ENCODE peak calls at places on chromosomes 5 and 9, in seven cellular contexts. D is suprapubic skin, N is A549, Q is sigmoid colon, V is transverse colon, T is SK-N-SH, Z is stomach. B is an unnamed sample.
A peak's percentile ranks its signal among the peaks of the same experiment; 100 is the strongest.

GRCh38 chr5:72125931-72126620 is 18.8 kb downstream of the MAP1B start:
- DNase-seq in Z (no peak), T (peak; percentile 19), D (no peak), V (no peak), N (no peak), Q (no peak), B (no peak)

GRCh38 chr5:135188233-135188909 is 154.3 kb upstream of the PITX1 start:
- DNase-seq in V (no peak), Q (no peak), N (no peak), D (no peak), Z (no peak), T (no peak), B (no peak)

GRCh38 chr5:135230326-135230925 is 168.6 kb downstream of the MACROH2A1 start:
- DNase-seq in Q (peak; percentile 90), N (no peak), T (no peak), V (peak; percentile 35), Z (no peak), D (no peak), B (peak; percentile 88)

GRCh38 chr9:21324040-21324439 is 11.2 kb downstream of the KLHL9 start:
- DNase-seq in T (no peak), V (no peak), N (no peak), Q (no peak), Z (no peak), D (no peak), B (peak; percentile 34)

GRCh38 chr5:53151713-53152458 is 42.3 kb upstream of the MOCS2 start:
- DNase-seq in T (no peak), D (no peak), Z (peak; percentile 34), N (peak; percentile 4), V (peak; percentile 14), Q (no peak), B (peak; percentile 24)

GRCh38 chr9:134099123-134099761 is 31.4 kb upstream of the BRD3 start:
- DNase-seq in D (no peak), Z (peak; percentile 66), Q (no peak), N (peak; percentile 64), V (peak; percentile 60), T (no peak), B (peak; percentile 43)

GRCh38 chr9:104872959-104873850 is 54.8 kb downstream of the ABCA1 start:
- DNase-seq in T (peak; percentile 22), Z (no peak), D (no peak), V (peak; percentile 28), Q (peak; percentile 85), N (peak; percentile 74), B (no peak)

GRCh38 chr9:110033869-110034268 is 174.1 kb downstream of the C9orf152 start:
- DNase-seq in Q (no peak), V (no peak), T (no peak), D (no peak), N (no peak), Z (no peak), B (no peak)

GRCh38 chr5:180623411-180623834 is 26.0 kb downstream of the FLT4 start:
- DNase-seq in T (no peak), D (no peak), Q (no peak), V (no peak), Z (no peak), N (no peak), B (peak; percentile 67)

GRCh38 chr9:100099722-100100042 is 639 bp downstream of the INVS start:
- DNase-seq in T (peak; percentile 38), Z (no peak), D (no peak), Q (peak; percentile 63), V (no peak), N (no peak), B (peak; percentile 75)

GRCh38 chr9:97934321-97935115 is 3.5 kb downstream of the HEMGN start:
- DNase-seq in Z (no peak), N (no peak), D (no peak), T (no peak), Q (no peak), V (no peak), B (no peak)

GRCh38 chr5:150694638-150695037 is 6.2 kb downstream of the RBM22 start:
- DNase-seq in Z (no peak), Q (no peak), T (no peak), N (no peak), V (no peak), D (no peak), B (no peak)

GRCh38 chr9:79581794-79582193 is 10.0 kb downstream of the TLE4 start:
- DNase-seq in T (no peak), D (no peak), Q (no peak), V (no peak), N (peak; percentile 11), Z (no peak), B (no peak)

GRCh38 chr9:111298831-111299603 is 31.0 kb downstream of the OR2K2 start:
- DNase-seq in N (peak; percentile 66), Z (no peak), Q (peak; percentile 85), T (peak; percentile 42), D (peak; percentile 85), V (peak; percentile 11), B (no peak)

GRCh38 chr5:107869459-107870115 is 198.8 kb upstream of the EFNA5 start:
- DNase-seq in D (no peak), V (no peak), T (no peak), Z (no peak), Q (no peak), N (peak; percentile 64), B (no peak)

GRCh38 chr5:73693573-73694061 is 67.6 kb downstream of the ARHGEF28 start:
- DNase-seq in T (peak; percentile 16), V (peak; percentile 17), D (no peak), Q (no peak), Z (no peak), N (peak; percentile 50), B (no peak)

GRCh38 chr9:22119537-22120167 is 110.5 kb upstream of the CDKN2B start:
- DNase-seq in T (peak; percentile 8), N (no peak), Z (no peak), V (no peak), Q (no peak), D (no peak), B (no peak)

GRCh38 chr5:160367261-160367660 is 3.2 kb downstream of the C1QTNF2 start:
- DNase-seq in Q (no peak), Z (no peak), D (no peak), V (no peak), T (no peak), N (no peak), B (no peak)

GRCh38 chr5:126527892-126528291 is 67.1 kb downstream of the ALDH7A1 start:
- DNase-seq in Z (no peak), V (no peak), T (no peak), D (peak; percentile 11), Q (no peak), N (no peak), B (no peak)

GRCh38 chr5:73419414-73420390 is 28.9 kb downstream of the FOXD1 start:
- DNase-seq in Q (no peak), N (no peak), D (no peak), T (peak; percentile 60), Z (no peak), V (no peak), B (no peak)

GRCh38 chr5:9739135-9739534 is 109.0 kb upstream of the TAS2R1 start:
- DNase-seq in D (no peak), V (no peak), N (no peak), Q (no peak), T (no peak), Z (no peak), B (no peak)

GRCh38 chr5:83294246-83294645 is 177.3 kb upstream of the VCAN start:
- DNase-seq in D (no peak), V (no peak), N (no peak), Q (no peak), T (no peak), Z (no peak), B (no peak)

GRCh38 chr5:87120518-87121314 is 147.0 kb upstream of the RASA1 start:
- DNase-seq in D (no peak), Q (no peak), V (no peak), T (no peak), Z (no peak), N (peak; percentile 24), B (no peak)

DNA sequence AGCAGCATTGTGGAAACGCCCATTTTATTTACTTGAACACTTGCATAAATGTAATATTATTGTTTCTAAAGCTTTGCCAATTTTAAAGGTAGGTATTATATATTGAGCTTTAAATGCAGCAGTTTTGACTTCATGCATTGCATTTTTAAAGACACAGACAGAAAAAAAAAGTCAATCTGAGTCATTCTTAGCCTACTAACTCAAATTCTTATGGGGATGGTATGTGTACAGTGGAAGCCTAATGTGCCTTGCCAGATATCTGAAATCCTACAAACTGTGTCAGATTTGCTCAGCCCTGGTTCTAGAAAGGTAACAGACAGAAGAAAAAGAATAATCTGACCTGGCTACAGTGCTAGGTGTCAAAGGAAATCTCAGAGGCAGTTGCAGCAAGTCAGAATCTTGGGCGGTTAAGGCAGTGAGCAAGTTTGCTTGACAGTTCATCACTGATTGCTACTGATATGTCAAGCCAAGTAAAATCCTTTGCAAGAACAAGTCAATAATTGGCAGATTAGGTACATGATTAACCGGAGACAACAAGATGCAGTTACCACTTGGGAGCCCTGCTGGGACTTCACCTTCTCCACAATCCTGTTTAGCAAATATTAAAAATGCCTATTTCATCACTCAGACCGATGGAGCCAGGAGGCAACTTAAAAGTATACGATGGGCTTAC is 224.8 kb upstream of the WWC1 start:
- DNase-seq in V (no peak), Q (no peak), Z (no peak), N (no peak), D (no peak), T (no peak), B (no peak)
- TF ChIP-seq EP300 in V (no peak), Q (no peak), Z (no peak), N (no peak), D (no peak), T (no peak), B (no peak)

GRCh38 chr5:175534070-175534932 is 55.9 kb downstream of the SFXN1 start:
- DNase-seq in Z (peak; percentile 89), V (peak; percentile 77), N (peak; percentile 83), Q (peak; percentile 76), D (peak; percentile 85), T (peak; percentile 90), B (peak; percentile 87)
- TF ChIP-seq EP300 in Z (no peak), V (no peak), N (no peak), Q (no peak), D (no peak), T (no peak), B (no peak)

GRCh38 chr5:137833463-137833862 is 34.2 kb upstream of the MYOT start:
- DNase-seq in Q (no peak), D (no peak), N (peak; percentile 95), V (no peak), T (no peak), Z (no peak), B (no peak)
- TF ChIP-seq EP300 in Q (peak; percentile 8), D (peak; percentile 31), N (peak; percentile 59), V (no peak), T (peak; percentile 81), Z (no peak), B (no peak)

GRCh38 chr5:100901851-100902341 is 1.2 kb downstream of the ST8SIA4 start:
- DNase-seq in Z (peak; percentile 32), T (no peak), V (peak; percentile 53), D (peak; percentile 77), N (peak; percentile 32), Q (peak; percentile 60), B (peak; percentile 67)

GRCh38 chr5:100904259-100904822 is 1.3 kb upstream of the ST8SIA4 start:
- DNase-seq in D (peak; percentile 75), N (peak; percentile 18), V (peak; percentile 30), Z (peak; percentile 26), T (no peak), Q (peak; percentile 63), B (no peak)

GRCh38 chr5:100903036-100903887 is at the start of gene ST8SIA4:
- DNase-seq in N (peak; percentile 79), T (peak; percentile 25), Q (peak; percentile 83), V (peak; percentile 90), D (peak; percentile 93), Z (peak; percentile 81), B (peak; percentile 97)

GRCh38 chr5:100902406-100903035 is 561 bp downstream of the ST8SIA4 start:
- DNase-seq in T (no peak), Q (no peak), N (peak; percentile 16), D (no peak), Z (no peak), V (no peak), B (peak; percentile 25)

GRCh38 chr5:100905259-100905914 is 2.3 kb upstream of the ST8SIA4 start:
- DNase-seq in Q (no peak), T (no peak), N (no peak), Z (no peak), V (no peak), D (no peak), B (peak; percentile 21)
- TF ChIP-seq EP300 in Q (no peak), T (no peak), N (no peak), Z (no peak), V (no peak), D (no peak), B (no peak)

B was measured in upper lobe of left lung.